ENCODE peak calls at places on chromosomes 6 and 20, in seven cellular contexts. One of them, this sample, is unnamed. For H3K36me3, the result is how much of the 10 kb centered on the place peaks cover.

GRCh38 chr6:168937061-168937460 is 316.6 kb downstream of the THBS2 start:
- DNase-seq in pancreas: no peak
- DNase-seq in mammary epithelial cell: peak
- DNase-seq in prostate gland: no peak
- DNase-seq in heart right ventricle: no peak
- DNase-seq in astrocyte: peak
- DNase-seq in cardiac muscle cell: no peak
- DNase-seq in this sample: no peak

GRCh38 chr20:51639206-51639832 is 96.8 kb upstream of the NFATC2 start:
- DNase-seq in pancreas: peak
- DNase-seq in mammary epithelial cell: peak
- DNase-seq in prostate gland: peak
- DNase-seq in heart right ventricle: peak
- DNase-seq in astrocyte: peak
- DNase-seq in cardiac muscle cell: peak
- DNase-seq in this sample: peak

GRCh38 chr6:110826236-110827129 is 11.2 kb upstream of the CDK19 start:
- DNase-seq in pancreas: no peak
- DNase-seq in mammary epithelial cell: no peak
- DNase-seq in prostate gland: no peak
- DNase-seq in heart right ventricle: no peak
- DNase-seq in astrocyte: no peak
- DNase-seq in cardiac muscle cell: no peak
- DNase-seq in this sample: peak

GRCh38 chr20:19993937-19994667 is 23.1 kb upstream of the NAA20 start:
- DNase-seq in pancreas: no peak
- DNase-seq in mammary epithelial cell: peak
- DNase-seq in prostate gland: no peak
- DNase-seq in heart right ventricle: peak
- DNase-seq in astrocyte: peak
- DNase-seq in cardiac muscle cell: peak
- DNase-seq in this sample: no peak

GRCh38 chr6:9250852-9251251 is 815.5 kb upstream of the SLC35B3 start:
- DNase-seq in pancreas: peak
- DNase-seq in mammary epithelial cell: peak
- DNase-seq in prostate gland: peak
- DNase-seq in heart right ventricle: no peak
- DNase-seq in astrocyte: peak
- DNase-seq in cardiac muscle cell: peak
- DNase-seq in this sample: no peak

GRCh38 chr6:121726596-121726995 is 291.1 kb downstream of the GJA1 start:
- DNase-seq in pancreas: no peak
- DNase-seq in mammary epithelial cell: no peak
- DNase-seq in prostate gland: no peak
- DNase-seq in heart right ventricle: no peak
- DNase-seq in astrocyte: peak
- DNase-seq in cardiac muscle cell: no peak
- DNase-seq in this sample: no peak

GRCh38 chr6:74222768-74223321 is 526.8 kb downstream of the CD109 start:
- DNase-seq in pancreas: no peak
- DNase-seq in mammary epithelial cell: no peak
- DNase-seq in prostate gland: no peak
- DNase-seq in heart right ventricle: no peak
- DNase-seq in astrocyte: peak
- DNase-seq in cardiac muscle cell: no peak
- DNase-seq in this sample: no peak

GRCh38 chr6:151805286-151805840 is 2.1 kb upstream of the ESR1 start:
- DNase-seq in pancreas: peak
- DNase-seq in mammary epithelial cell: no peak
- DNase-seq in prostate gland: no peak
- DNase-seq in heart right ventricle: peak
- DNase-seq in astrocyte: no peak
- DNase-seq in cardiac muscle cell: no peak
- DNase-seq in this sample: peak

GRCh38 chr6:5287205-5287965 is 26.1 kb downstream of the FARS2 start:
- DNase-seq in pancreas: no peak
- DNase-seq in mammary epithelial cell: peak
- DNase-seq in prostate gland: no peak
- DNase-seq in heart right ventricle: no peak
- DNase-seq in astrocyte: peak
- DNase-seq in cardiac muscle cell: peak
- DNase-seq in this sample: no peak

GRCh38 chr20:39378781-39379180 is 416.6 kb downstream of the DHX35 start:
- DNase-seq in pancreas: no peak
- DNase-seq in mammary epithelial cell: no peak
- DNase-seq in prostate gland: no peak
- DNase-seq in heart right ventricle: peak
- DNase-seq in astrocyte: no peak
- DNase-seq in cardiac muscle cell: no peak
- DNase-seq in this sample: no peak

GRCh38 chr6:29947292-29947980 is 5.1 kb downstream of the HLA-A start:
- DNase-seq in pancreas: no peak
- DNase-seq in mammary epithelial cell: no peak
- DNase-seq in prostate gland: no peak
- DNase-seq in heart right ventricle: no peak
- DNase-seq in astrocyte: no peak
- DNase-seq in cardiac muscle cell: no peak
- DNase-seq in this sample: no peak

GRCh38 chr6:153668758-153669157 is 370.3 kb upstream of the OPRM1 start:
- DNase-seq in pancreas: no peak
- DNase-seq in mammary epithelial cell: no peak
- DNase-seq in prostate gland: no peak
- DNase-seq in heart right ventricle: no peak
- DNase-seq in astrocyte: no peak
- DNase-seq in cardiac muscle cell: no peak
- DNase-seq in this sample: no peak

GRCh38 chr20:21184810-21185209 is 58.9 kb downstream of the KIZ start:
- DNase-seq in pancreas: no peak
- DNase-seq in mammary epithelial cell: peak
- DNase-seq in prostate gland: no peak
- DNase-seq in heart right ventricle: no peak
- DNase-seq in astrocyte: peak
- DNase-seq in cardiac muscle cell: peak
- DNase-seq in this sample: no peak

GRCh38 chr20:23937303-23938117 is 51.1 kb downstream of the GGTLC1 start:
- DNase-seq in pancreas: peak
- DNase-seq in mammary epithelial cell: peak
- DNase-seq in prostate gland: peak
- DNase-seq in heart right ventricle: peak
- DNase-seq in astrocyte: no peak
- DNase-seq in cardiac muscle cell: peak
- DNase-seq in this sample: peak

GRCh38 chr6:52361347-52361944 is 505 bp upstream of the PAQR8 start:
- DNase-seq in pancreas: no peak
- DNase-seq in mammary epithelial cell: no peak
- DNase-seq in prostate gland: no peak
- DNase-seq in heart right ventricle: peak
- DNase-seq in astrocyte: peak
- DNase-seq in cardiac muscle cell: no peak
- DNase-seq in this sample: peak

GRCh38 chr6:41278699-41279405 is 7.6 kb downstream of the TREM1 start:
- DNase-seq in pancreas: no peak
- DNase-seq in mammary epithelial cell: peak
- DNase-seq in prostate gland: peak
- DNase-seq in heart right ventricle: no peak
- DNase-seq in astrocyte: peak
- DNase-seq in cardiac muscle cell: peak
- DNase-seq in this sample: peak

GRCh38 chr20:61668771-61669503 is 396.7 kb downstream of the TAF4 start:
- DNase-seq in pancreas: no peak
- DNase-seq in mammary epithelial cell: no peak
- DNase-seq in prostate gland: no peak
- DNase-seq in heart right ventricle: no peak
- DNase-seq in astrocyte: no peak
- DNase-seq in cardiac muscle cell: no peak
- DNase-seq in this sample: no peak

GRCh38 chr6:127051571-127052260 is 66.8 kb upstream of the RSPO3 start:
- DNase-seq in pancreas: no peak
- DNase-seq in mammary epithelial cell: peak
- DNase-seq in prostate gland: no peak
- DNase-seq in heart right ventricle: no peak
- DNase-seq in astrocyte: peak
- DNase-seq in cardiac muscle cell: peak
- DNase-seq in this sample: no peak

GRCh38 chr20:58891686-58892125 is 39.2 kb downstream of the GNAS start:
- DNase-seq in pancreas: peak
- DNase-seq in mammary epithelial cell: peak
- DNase-seq in prostate gland: no peak
- DNase-seq in heart right ventricle: peak
- DNase-seq in astrocyte: peak
- DNase-seq in cardiac muscle cell: no peak
- DNase-seq in this sample: no peak

GRCh38 chr6:151948007-151948745 is 140.7 kb downstream of the ESR1 start:
- DNase-seq in pancreas: no peak
- DNase-seq in mammary epithelial cell: no peak
- DNase-seq in prostate gland: no peak
- DNase-seq in heart right ventricle: no peak
- DNase-seq in astrocyte: no peak
- DNase-seq in cardiac muscle cell: no peak
- DNase-seq in this sample: no peak

GRCh38 chr6:96460052-96460700 is 61.4 kb upstream of the UFL1 start:
- DNase-seq in pancreas: no peak
- DNase-seq in mammary epithelial cell: peak
- DNase-seq in prostate gland: no peak
- DNase-seq in heart right ventricle: no peak
- DNase-seq in astrocyte: no peak
- DNase-seq in cardiac muscle cell: no peak
- DNase-seq in this sample: no peak

GRCh38 chr6:168886306-168886854 is 367.3 kb downstream of the THBS2 start:
- DNase-seq in pancreas: no peak
- DNase-seq in mammary epithelial cell: no peak
- DNase-seq in prostate gland: no peak
- DNase-seq in heart right ventricle: no peak
- DNase-seq in astrocyte: no peak
- DNase-seq in cardiac muscle cell: no peak
- DNase-seq in this sample: no peak

GRCh38 chr6:111237757-111238260 is 150.5 kb downstream of the SLC16A10 start:
- DNase-seq in pancreas: no peak
- DNase-seq in mammary epithelial cell: no peak
- DNase-seq in prostate gland: no peak
- DNase-seq in heart right ventricle: no peak
- DNase-seq in astrocyte: no peak
- DNase-seq in cardiac muscle cell: no peak
- DNase-seq in this sample: no peak

GRCh38 chr6:46816626-46817025 is 23.4 kb downstream of the MEP1A start:
- DNase-seq in pancreas: no peak
- DNase-seq in mammary epithelial cell: peak
- DNase-seq in prostate gland: no peak
- DNase-seq in heart right ventricle: no peak
- DNase-seq in astrocyte: no peak
- DNase-seq in cardiac muscle cell: no peak
- DNase-seq in this sample: no peak

GRCh38 chr6:46819561-46819960 is 26.4 kb downstream of the MEP1A start:
- DNase-seq in pancreas: no peak
- DNase-seq in mammary epithelial cell: no peak
- DNase-seq in prostate gland: no peak
- DNase-seq in heart right ventricle: no peak
- DNase-seq in astrocyte: no peak
- DNase-seq in cardiac muscle cell: peak
- DNase-seq in this sample: no peak

GRCh38 chr6:46821348-46821992 is 28.3 kb downstream of the MEP1A start:
- DNase-seq in pancreas: no peak
- DNase-seq in mammary epithelial cell: peak
- DNase-seq in prostate gland: peak
- DNase-seq in heart right ventricle: no peak
- DNase-seq in astrocyte: no peak
- DNase-seq in cardiac muscle cell: no peak
- DNase-seq in this sample: no peak
- TF ChIP-seq CTCF in pancreas: no peak
- TF ChIP-seq CTCF in mammary epithelial cell: no peak
- TF ChIP-seq CTCF in prostate gland: no peak
- TF ChIP-seq CTCF in heart right ventricle: no peak
- TF ChIP-seq CTCF in astrocyte: no peak
- TF ChIP-seq CTCF in cardiac muscle cell: no peak
- TF ChIP-seq CTCF in this sample: no peak

DNA sequence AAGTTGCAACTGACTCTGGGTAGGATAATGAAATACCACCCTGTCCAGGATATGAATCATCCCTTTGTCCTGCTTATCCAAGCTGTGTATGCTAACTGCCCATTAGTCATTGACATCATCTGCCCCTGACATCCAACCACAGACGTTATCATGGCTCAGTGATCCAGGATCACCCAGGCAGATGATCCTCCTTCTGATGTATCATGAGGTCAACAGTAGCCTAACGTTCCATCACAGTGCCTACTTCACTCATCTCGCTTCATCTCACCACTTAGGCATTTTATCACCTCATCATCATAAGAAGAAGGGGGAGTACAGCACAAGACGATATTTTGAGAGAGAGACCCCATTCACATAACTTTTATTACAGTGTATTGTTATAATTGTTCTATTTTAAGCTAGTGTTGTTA is 13.4 kb upstream of the BTN3A2 start:
- DNase-seq in pancreas: no peak
- DNase-seq in mammary epithelial cell: peak
- DNase-seq in prostate gland: no peak
- DNase-seq in heart right ventricle: no peak
- DNase-seq in astrocyte: peak
- DNase-seq in cardiac muscle cell: peak
- DNase-seq in this sample: no peak
- H3K27ac ChIP-seq in pancreas: no peak
- H3K27ac ChIP-seq in mammary epithelial cell: peak
- H3K27ac ChIP-seq in prostate gland: no peak
- H3K27ac ChIP-seq in heart right ventricle: no peak
- H3K27ac ChIP-seq in astrocyte: peak
- H3K27ac ChIP-seq in cardiac muscle cell: no peak
- H3K27ac ChIP-seq in this sample: no peak

GRCh38 chr6:108242259-108242658 is 18.6 kb downstream of the SNX3 start:
- DNase-seq in pancreas: no peak
- DNase-seq in mammary epithelial cell: no peak
- DNase-seq in prostate gland: no peak
- DNase-seq in heart right ventricle: no peak
- DNase-seq in astrocyte: no peak
- DNase-seq in cardiac muscle cell: no peak
- DNase-seq in this sample: no peak
- H3K36me3 ChIP-seq in pancreas: under half
- H3K36me3 ChIP-seq in mammary epithelial cell: under half
- H3K36me3 ChIP-seq in prostate gland: under half
- H3K36me3 ChIP-seq in heart right ventricle: under half
- H3K36me3 ChIP-seq in astrocyte: under half
- H3K36me3 ChIP-seq in cardiac muscle cell: under half
- H3K36me3 ChIP-seq in this sample: under half

DNA sequence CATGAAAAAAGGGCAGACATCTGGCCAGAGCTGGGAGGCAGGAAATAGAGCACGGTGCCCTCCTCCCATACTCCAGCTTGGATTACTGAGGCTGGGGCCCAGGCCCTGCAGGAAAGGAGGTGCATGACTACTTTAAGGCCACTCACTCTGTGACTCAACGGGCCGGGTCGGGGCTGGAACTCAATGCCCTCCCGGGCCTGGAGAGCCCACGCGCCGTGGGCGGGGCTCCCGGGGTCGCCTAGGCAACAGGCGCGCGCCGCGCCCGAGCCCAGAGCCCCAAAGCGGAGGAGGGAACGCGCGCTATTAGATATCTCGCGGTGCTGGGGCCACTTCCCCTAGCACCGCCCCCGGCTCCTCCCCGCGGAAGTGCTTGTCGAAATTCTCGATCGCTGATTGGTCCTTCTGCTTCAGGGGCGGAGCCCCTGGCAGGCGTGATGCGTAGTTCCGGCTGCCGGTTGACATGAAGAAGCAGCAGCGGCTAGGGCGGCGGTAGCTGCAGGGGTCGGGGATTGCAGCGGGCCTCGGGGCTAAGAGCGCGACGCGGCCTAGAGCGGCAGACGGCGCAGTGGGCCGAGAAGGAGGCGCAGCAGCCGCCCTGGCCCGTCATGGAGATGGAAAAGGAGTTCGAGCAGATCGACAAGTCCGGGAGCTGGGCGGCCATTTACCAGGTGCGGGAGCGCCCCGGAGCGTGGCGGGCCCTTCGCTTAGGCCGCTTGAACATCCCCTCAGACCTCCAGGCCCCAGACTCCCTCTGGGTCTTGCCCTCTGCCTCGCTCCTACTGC is at the start of gene PTPN1:
- DNase-seq in pancreas: peak
- DNase-seq in mammary epithelial cell: peak
- DNase-seq in prostate gland: peak
- DNase-seq in heart right ventricle: peak
- DNase-seq in astrocyte: peak
- DNase-seq in cardiac muscle cell: peak
- DNase-seq in this sample: peak
- TF ChIP-seq CTCF in pancreas: no peak
- TF ChIP-seq CTCF in mammary epithelial cell: peak
- TF ChIP-seq CTCF in prostate gland: no peak
- TF ChIP-seq CTCF in heart right ventricle: no peak
- TF ChIP-seq CTCF in astrocyte: no peak
- TF ChIP-seq CTCF in cardiac muscle cell: no peak
- TF ChIP-seq CTCF in this sample: peak

This sample was measured in tibial artery.